ENCODE peak calls at places on chromosomes 12 and 14, in four cellular contexts. One of them, this sample, is unnamed.

GRCh38 chr14:73747386-73748211 is 33.4 kb upstream of the PNMA1 start:
- DNase-seq in A549: no peak
- DNase-seq in transverse colon: no peak
- DNase-seq in dorsolateral prefrontal cortex: no peak
- DNase-seq in this sample: no peak

GRCh38 chr14:66444271-66444987 is 41.7 kb upstream of the CCDC196 start:
- DNase-seq in A549: no peak
- DNase-seq in transverse colon: no peak
- DNase-seq in dorsolateral prefrontal cortex: no peak
- DNase-seq in this sample: no peak

GRCh38 chr14:73457050-73457934 is 1.1 kb downstream of the NUMB start:
- DNase-seq in A549: peak
- DNase-seq in transverse colon: no peak
- DNase-seq in dorsolateral prefrontal cortex: peak
- DNase-seq in this sample: peak

GRCh38 chr12:38890102-38890501 is 15.3 kb downstream of the CPNE8 start:
- DNase-seq in A549: peak
- DNase-seq in transverse colon: no peak
- DNase-seq in dorsolateral prefrontal cortex: no peak
- DNase-seq in this sample: no peak

GRCh38 chr12:42589465-42590323 is at the start of gene PRICKLE1:
- DNase-seq in A549: peak
- DNase-seq in transverse colon: peak
- DNase-seq in dorsolateral prefrontal cortex: no peak
- DNase-seq in this sample: no peak

GRCh38 chr12:27667540-27667939 is 28.7 kb upstream of the REP15 start:
- DNase-seq in A549: no peak
- DNase-seq in transverse colon: no peak
- DNase-seq in dorsolateral prefrontal cortex: no peak
- DNase-seq in this sample: peak

GRCh38 chr14:75279153-75279738 is 618 bp downstream of the FOS start:
- DNase-seq in A549: peak
- DNase-seq in transverse colon: peak
- DNase-seq in dorsolateral prefrontal cortex: peak
- DNase-seq in this sample: no peak

GRCh38 chr12:26692417-26692816 is 140.6 kb downstream of the ITPR2 start:
- DNase-seq in A549: no peak
- DNase-seq in transverse colon: no peak
- DNase-seq in dorsolateral prefrontal cortex: no peak
- DNase-seq in this sample: no peak

GRCh38 chr14:93797536-93797935 is 9.3 kb upstream of the PRIMA1 start:
- DNase-seq in A549: no peak
- DNase-seq in transverse colon: no peak
- DNase-seq in dorsolateral prefrontal cortex: no peak
- DNase-seq in this sample: no peak

GRCh38 chr12:94245984-94246383 is 97.6 kb downstream of the PLXNC1 start:
- DNase-seq in A549: no peak
- DNase-seq in transverse colon: no peak
- DNase-seq in dorsolateral prefrontal cortex: no peak
- DNase-seq in this sample: no peak

GRCh38 chr14:55430024-55430690 is 10.3 kb downstream of the TBPL2 start:
- DNase-seq in A549: peak
- DNase-seq in transverse colon: peak
- DNase-seq in dorsolateral prefrontal cortex: no peak
- DNase-seq in this sample: no peak

GRCh38 chr12:127170271-127171180 is 1096.4 kb upstream of the TMEM132C start:
- DNase-seq in A549: no peak
- DNase-seq in transverse colon: no peak
- DNase-seq in dorsolateral prefrontal cortex: no peak
- DNase-seq in this sample: no peak

GRCh38 chr12:43586646-43587245 is 34.7 kb upstream of the ADAMTS20 start:
- DNase-seq in A549: no peak
- DNase-seq in transverse colon: no peak
- DNase-seq in dorsolateral prefrontal cortex: no peak
- DNase-seq in this sample: no peak

GRCh38 chr12:29104495-29104894 is 44.6 kb upstream of the FAR2 start:
- DNase-seq in A549: no peak
- DNase-seq in transverse colon: no peak
- DNase-seq in dorsolateral prefrontal cortex: no peak
- DNase-seq in this sample: no peak

GRCh38 chr14:91348861-91349465 is 68.7 kb downstream of the CCDC88C start:
- DNase-seq in A549: no peak
- DNase-seq in transverse colon: no peak
- DNase-seq in dorsolateral prefrontal cortex: no peak
- DNase-seq in this sample: no peak

GRCh38 chr12:578743-579449 is 84.3 kb downstream of the NINJ2 start:
- DNase-seq in A549: peak
- DNase-seq in transverse colon: no peak
- DNase-seq in dorsolateral prefrontal cortex: no peak
- DNase-seq in this sample: no peak

GRCh38 chr14:94161979-94162378 is 12.1 kb upstream of the PPP4R4 start:
- DNase-seq in A549: no peak
- DNase-seq in transverse colon: no peak
- DNase-seq in dorsolateral prefrontal cortex: no peak
- DNase-seq in this sample: no peak

GRCh38 chr14:34122081-34122480 is 171.2 kb upstream of the EGLN3 start:
- DNase-seq in A549: no peak
- DNase-seq in transverse colon: no peak
- DNase-seq in dorsolateral prefrontal cortex: no peak
- DNase-seq in this sample: no peak

GRCh38 chr12:49054096-49054495 is 6.5 kb downstream of the KMT2D start:
- DNase-seq in A549: no peak
- DNase-seq in transverse colon: no peak
- DNase-seq in dorsolateral prefrontal cortex: no peak
- DNase-seq in this sample: no peak

GRCh38 chr12:32499048-32499447 is 99.7 kb downstream of the FGD4 start:
- DNase-seq in A549: no peak
- DNase-seq in transverse colon: no peak
- DNase-seq in dorsolateral prefrontal cortex: no peak
- DNase-seq in this sample: no peak

GRCh38 chr14:100664841-100665425 is 61.8 kb upstream of the DLK1 start:
- DNase-seq in A549: no peak
- DNase-seq in transverse colon: no peak
- DNase-seq in dorsolateral prefrontal cortex: no peak
- DNase-seq in this sample: no peak

GRCh38 chr14:104689620-104690265 is 325 bp downstream of the INF2 start:
- DNase-seq in A549: no peak
- DNase-seq in transverse colon: peak
- DNase-seq in dorsolateral prefrontal cortex: no peak
- DNase-seq in this sample: no peak

GRCh38 chr12:65876898-65877721 is 52.8 kb downstream of the HMGA2 start:
- DNase-seq in A549: no peak
- DNase-seq in transverse colon: no peak
- DNase-seq in dorsolateral prefrontal cortex: no peak
- DNase-seq in this sample: no peak

GRCh38 chr12:9750276-9751203 is 10.2 kb downstream of the CD69 start:
- DNase-seq in A549: peak
- DNase-seq in transverse colon: peak
- DNase-seq in dorsolateral prefrontal cortex: no peak
- DNase-seq in this sample: no peak

GRCh38 chr12:107349008-107349747 is 255.8 kb upstream of the CRY1 start:
- DNase-seq in A549: peak
- DNase-seq in transverse colon: peak
- DNase-seq in dorsolateral prefrontal cortex: no peak
- DNase-seq in this sample: no peak

GRCh38 chr12:23634344-23634743 is 315.1 kb downstream of the SOX5 start:
- DNase-seq in A549: no peak
- DNase-seq in transverse colon: no peak
- DNase-seq in dorsolateral prefrontal cortex: no peak
- DNase-seq in this sample: no peak

GRCh38 chr14:100010679-100011078 is 54.5 kb upstream of the EVL start:
- DNase-seq in A549: no peak
- DNase-seq in transverse colon: no peak
- DNase-seq in dorsolateral prefrontal cortex: no peak
- DNase-seq in this sample: no peak

GRCh38 chr14:59184396-59184795 is 4.1 kb upstream of the DAAM1 start:
- DNase-seq in A549: no peak
- DNase-seq in transverse colon: no peak
- DNase-seq in dorsolateral prefrontal cortex: no peak
- DNase-seq in this sample: no peak

GRCh38 chr14:67137744-67138371 is 51.4 kb upstream of the GARIN2 start:
- DNase-seq in A549: peak
- DNase-seq in transverse colon: no peak
- DNase-seq in dorsolateral prefrontal cortex: no peak
- DNase-seq in this sample: no peak

GRCh38 chr12:49347307-49348237 is 884 bp downstream of the DNAJC22 start:
- DNase-seq in A549: peak
- DNase-seq in transverse colon: peak
- DNase-seq in dorsolateral prefrontal cortex: peak
- DNase-seq in this sample: peak

DNA sequence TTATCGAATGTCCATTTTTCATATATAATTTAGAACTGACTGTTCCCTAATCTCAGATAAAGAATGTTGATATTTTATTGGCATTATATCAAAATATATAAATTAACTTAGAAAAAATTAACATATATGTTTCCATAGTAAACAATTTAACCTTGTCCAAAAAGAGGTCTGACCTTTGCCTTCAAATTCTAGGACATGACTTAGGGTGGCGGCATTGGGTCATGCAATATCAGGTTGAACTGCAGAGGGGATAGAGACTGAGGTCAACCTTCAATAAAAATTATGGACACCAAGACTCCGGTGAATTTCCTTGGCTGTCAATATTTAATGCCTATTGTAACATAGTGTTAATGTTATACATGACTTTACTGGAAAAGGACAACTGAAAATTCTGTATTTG is 199.8 kb downstream of the RPL10L start:
- DNase-seq in A549: no peak
- DNase-seq in transverse colon: no peak
- DNase-seq in dorsolateral prefrontal cortex: no peak
- DNase-seq in this sample: no peak
- TF ChIP-seq CTCF in A549: no peak
- TF ChIP-seq CTCF in transverse colon: no peak
- TF ChIP-seq CTCF in dorsolateral prefrontal cortex: no peak
- TF ChIP-seq CTCF in this sample: no peak

DNA sequence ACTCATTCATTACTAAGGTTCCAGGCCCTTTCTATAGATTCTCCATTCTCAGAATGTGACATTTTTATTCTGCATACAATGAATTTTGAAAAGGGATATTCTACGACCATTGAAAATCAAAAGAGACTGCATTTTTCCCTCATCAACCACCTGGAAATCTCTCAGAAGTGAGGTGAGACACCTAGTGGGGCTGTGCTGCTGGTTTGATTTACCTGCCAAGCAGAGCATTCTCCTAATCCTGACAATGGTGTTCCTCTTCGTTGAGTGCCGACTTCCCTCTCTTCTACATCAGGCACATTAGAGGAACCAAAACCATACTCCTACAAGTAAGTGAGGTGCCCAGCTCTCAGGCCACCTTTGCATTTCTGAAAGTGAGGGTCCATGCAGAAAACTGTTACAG is 14.9 kb downstream of the CKB start:
- DNase-seq in A549: no peak
- DNase-seq in transverse colon: no peak
- DNase-seq in dorsolateral prefrontal cortex: no peak
- DNase-seq in this sample: no peak
- TF ChIP-seq CTCF in A549: no peak
- TF ChIP-seq CTCF in transverse colon: no peak
- TF ChIP-seq CTCF in dorsolateral prefrontal cortex: no peak
- TF ChIP-seq CTCF in this sample: no peak

GRCh38 chr14:52044791-52045522 is 23.9 kb downstream of the NID2 start:
- DNase-seq in A549: peak
- DNase-seq in transverse colon: no peak
- DNase-seq in dorsolateral prefrontal cortex: no peak
- DNase-seq in this sample: no peak

GRCh38 chr14:52046376-52046917 is 22.4 kb downstream of the NID2 start:
- DNase-seq in A549: no peak
- DNase-seq in transverse colon: no peak
- DNase-seq in dorsolateral prefrontal cortex: no peak
- DNase-seq in this sample: no peak

GRCh38 chr14:52040598-52040997 is 28.3 kb downstream of the NID2 start:
- DNase-seq in A549: no peak
- DNase-seq in transverse colon: no peak
- DNase-seq in dorsolateral prefrontal cortex: no peak
- DNase-seq in this sample: no peak

GRCh38 chr14:52042371-52043037 is 26.4 kb downstream of the NID2 start:
- DNase-seq in A549: no peak
- DNase-seq in transverse colon: no peak
- DNase-seq in dorsolateral prefrontal cortex: no peak
- DNase-seq in this sample: no peak

GRCh38 chr14:52043690-52044089 is 25.2 kb downstream of the NID2 start:
- DNase-seq in A549: peak
- DNase-seq in transverse colon: peak
- DNase-seq in dorsolateral prefrontal cortex: no peak
- DNase-seq in this sample: no peak
- TF ChIP-seq CTCF in A549: peak
- TF ChIP-seq CTCF in transverse colon: peak
- TF ChIP-seq CTCF in dorsolateral prefrontal cortex: peak
- TF ChIP-seq CTCF in this sample: peak

GRCh38 chr12:130747867-130748740 is 32.0 kb upstream of the RIMBP2 start:
- DNase-seq in A549: peak
- DNase-seq in transverse colon: peak
- DNase-seq in dorsolateral prefrontal cortex: peak
- DNase-seq in this sample: peak
- TF ChIP-seq CTCF in A549: peak
- TF ChIP-seq CTCF in transverse colon: peak
- TF ChIP-seq CTCF in dorsolateral prefrontal cortex: peak
- TF ChIP-seq CTCF in this sample: peak

DNA sequence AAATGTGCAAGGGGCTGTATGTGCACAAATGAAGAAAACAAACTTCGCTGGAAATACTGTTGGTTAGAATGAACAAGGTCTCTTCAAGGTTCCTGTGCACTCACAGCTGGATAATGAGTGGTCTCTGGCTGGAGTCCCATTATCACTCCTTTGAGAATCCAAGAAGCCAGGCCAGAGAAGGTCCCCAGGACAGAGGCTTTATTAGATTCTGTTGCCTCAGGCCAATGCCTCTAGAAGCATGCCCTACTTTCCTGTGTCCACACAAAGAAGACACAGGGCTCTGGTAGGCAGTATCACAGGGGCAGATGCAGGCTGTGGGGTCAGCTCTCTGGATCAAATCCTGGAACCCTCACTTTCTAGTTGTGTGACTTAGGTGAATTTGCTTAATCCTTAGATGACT is 384.7 kb downstream of the GRIN2B start:
- DNase-seq in A549: no peak
- DNase-seq in transverse colon: no peak
- DNase-seq in dorsolateral prefrontal cortex: no peak
- DNase-seq in this sample: no peak
- TF ChIP-seq CTCF in A549: no peak
- TF ChIP-seq CTCF in transverse colon: no peak
- TF ChIP-seq CTCF in dorsolateral prefrontal cortex: no peak
- TF ChIP-seq CTCF in this sample: no peak

GRCh38 chr14:106372870-106373657 is 846.7 kb downstream of the TMEM121 start:
- DNase-seq in A549: peak
- DNase-seq in transverse colon: peak
- DNase-seq in dorsolateral prefrontal cortex: no peak
- DNase-seq in this sample: no peak
- TF ChIP-seq CTCF in A549: peak
- TF ChIP-seq CTCF in transverse colon: peak
- TF ChIP-seq CTCF in dorsolateral prefrontal cortex: peak
- TF ChIP-seq CTCF in this sample: no peak

GRCh38 chr14:85131523-85131922 is 398.4 kb upstream of the FLRT2 start:
- DNase-seq in A549: no peak
- DNase-seq in transverse colon: no peak
- DNase-seq in dorsolateral prefrontal cortex: no peak
- DNase-seq in this sample: no peak
- TF ChIP-seq CTCF in A549: no peak
- TF ChIP-seq CTCF in transverse colon: no peak
- TF ChIP-seq CTCF in dorsolateral prefrontal cortex: no peak
- TF ChIP-seq CTCF in this sample: no peak

This sample was measured in ascending aorta.